ENCODE peak calls at places on chromosome 2, in nine cellular contexts. K is erythroblast; L is suprapubic skin; V is right lobe of liver; E is NCI-H82; Q is hepatic stellate cell; T is activated CD4-positive, alpha-beta T cell treated with anti-CD3 and anti-CD28 coated beads, Interleukin-2, amount 50 U/mL, for 24 hours; H is MCF 10A; O is WERI-Rb-1. M is an unnamed sample.
A peak's percentile ranks its signal among the peaks of the same experiment; 100 is the strongest.

GRCh38 chr2:68767031-68767961 is 32.7 kb downstream of the ARHGAP25 start:
- DNase-seq in K (peak; percentile 38), L (no peak), V (no peak), E (no peak), Q (no peak), T (peak; percentile 35), H (no peak), O (no peak), M (no peak)

GRCh38 chr2:144424559-144425240 is 95.2 kb downstream of the ZEB2 start:
- DNase-seq in K (no peak), L (no peak), V (no peak), E (no peak), Q (no peak), T (no peak), H (no peak), O (no peak), M (no peak)

GRCh38 chr2:109377976-109378375 is 235.8 kb downstream of the SEPTIN10 start:
- DNase-seq in K (no peak), L (peak; percentile 27), V (no peak), E (no peak), Q (no peak), T (no peak), H (no peak), O (no peak), M (no peak)

GRCh38 chr2:73823916-73824523 is 4.7 kb upstream of the STAMBP start:
- DNase-seq in K (peak; percentile 84), L (no peak), V (no peak), E (peak; percentile 88), Q (peak; percentile 56), T (peak; percentile 54), H (peak; percentile 81), O (peak; percentile 51), M (no peak)

GRCh38 chr2:119407430-119408220 is 24.0 kb upstream of the TMEM37 start:
- DNase-seq in K (peak; percentile 51), L (no peak), V (no peak), E (peak; percentile 84), Q (peak; percentile 61), T (peak; percentile 2), H (peak; percentile 64), O (peak; percentile 56), M (no peak)

GRCh38 chr2:181916726-181917377 is 25.3 kb downstream of the ITPRID2 start:
- DNase-seq in K (no peak), L (no peak), V (no peak), E (no peak), Q (no peak), T (no peak), H (no peak), O (no peak), M (no peak)

GRCh38 chr2:164110518-164110917 is 374.7 kb upstream of the FIGN start:
- DNase-seq in K (no peak), L (no peak), V (no peak), E (no peak), Q (no peak), T (no peak), H (no peak), O (no peak), M (no peak)

GRCh38 chr2:72841462-72842125 is 15.8 kb upstream of the EXOC6B start:
- DNase-seq in K (no peak), L (no peak), V (no peak), E (no peak), Q (no peak), T (no peak), H (no peak), O (no peak), M (no peak)

GRCh38 chr2:96144481-96145027 is 686 bp downstream of the DUSP2 start:
- DNase-seq in K (peak; percentile 44), L (peak; percentile 72), V (peak; percentile 49), E (no peak), Q (no peak), T (no peak), H (peak; percentile 5), O (peak; percentile 39), M (no peak)

GRCh38 chr2:50611261-50612020 is 420.5 kb downstream of the NRXN1 start:
- DNase-seq in K (no peak), L (no peak), V (no peak), E (peak; percentile 60), Q (no peak), T (no peak), H (no peak), O (no peak), M (peak; percentile 41)

GRCh38 chr2:73985318-73986084 is 791 bp downstream of the TET3 start:
- DNase-seq in K (peak; percentile 61), L (peak; percentile 72), V (peak; percentile 52), E (peak; percentile 56), Q (peak; percentile 36), T (peak; percentile 62), H (peak; percentile 42), O (no peak), M (no peak)

GRCh38 chr2:120245520-120245835 is 7.2 kb upstream of the RALB start:
- DNase-seq in K (no peak), L (no peak), V (no peak), E (peak; percentile 95), Q (no peak), T (no peak), H (no peak), O (peak; percentile 94), M (no peak)

GRCh38 chr2:133194068-133194655 is 374.1 kb downstream of the NCKAP5 start:
- DNase-seq in K (no peak), L (no peak), V (no peak), E (no peak), Q (no peak), T (no peak), H (no peak), O (no peak), M (no peak)

GRCh38 chr2:8310557-8311455 is 371.1 kb upstream of the ID2 start:
- DNase-seq in K (peak; percentile 47), L (no peak), V (no peak), E (no peak), Q (no peak), T (peak; percentile 22), H (no peak), O (no peak), M (no peak)

GRCh38 chr2:37020212-37020886 is 54.0 kb upstream of the STRN start:
- DNase-seq in K (no peak), L (peak; percentile 81), V (no peak), E (no peak), Q (peak; percentile 79), T (no peak), H (no peak), O (no peak), M (no peak)

GRCh38 chr2:128298286-128298685 is 20.4 kb downstream of the HS6ST1 start:
- DNase-seq in K (no peak), L (no peak), V (no peak), E (no peak), Q (no peak), T (no peak), H (no peak), O (no peak), M (no peak)

GRCh38 chr2:62038980-62039771 is 133.7 kb downstream of the COMMD1 start:
- DNase-seq in K (no peak), L (no peak), V (no peak), E (no peak), Q (no peak), T (peak; percentile 12), H (peak; percentile 66), O (no peak), M (no peak)

GRCh38 chr2:168396131-168396530 is 59.9 kb upstream of the CERS6 start:
- DNase-seq in K (no peak), L (no peak), V (no peak), E (no peak), Q (no peak), T (no peak), H (no peak), O (no peak), M (no peak)

GRCh38 chr2:54579682-54580349 is 123.7 kb downstream of the SPTBN1 start:
- DNase-seq in K (no peak), L (no peak), V (no peak), E (no peak), Q (no peak), T (no peak), H (no peak), O (no peak), M (no peak)

GRCh38 chr2:9675369-9676351 is 44.9 kb upstream of the YWHAQ start:
- DNase-seq in K (no peak), L (no peak), V (no peak), E (peak; percentile 73), Q (peak; percentile 82), T (no peak), H (peak; percentile 68), O (no peak), M (no peak)

GRCh38 chr2:59827677-59828076 is 725.8 kb downstream of the BCL11A start:
- DNase-seq in K (no peak), L (no peak), V (no peak), E (no peak), Q (no peak), T (no peak), H (no peak), O (no peak), M (no peak)

GRCh38 chr2:176650101-176650500 is 380.9 kb downstream of the MTX2 start:
- DNase-seq in K (no peak), L (no peak), V (no peak), E (peak; percentile 54), Q (no peak), T (no peak), H (no peak), O (no peak), M (no peak)

GRCh38 chr2:240509667-240510512 is 47.9 kb downstream of the ANKMY1 start:
- DNase-seq in K (no peak), L (no peak), V (no peak), E (no peak), Q (no peak), T (no peak), H (no peak), O (no peak), M (no peak)

GRCh38 chr2:29053680-29054400 is 20.5 kb downstream of the PCARE start:
- DNase-seq in K (no peak), L (no peak), V (no peak), E (peak; percentile 31), Q (no peak), T (no peak), H (peak; percentile 44), O (no peak), M (no peak)

GRCh38 chr2:105449083-105449482 is 50.2 kb upstream of the FHL2 start:
- DNase-seq in K (peak; percentile 8), L (no peak), V (no peak), E (peak; percentile 79), Q (no peak), T (no peak), H (no peak), O (no peak), M (no peak)

GRCh38 chr2:149122521-149122920 is 84.0 kb downstream of the LYPD6B start:
- DNase-seq in K (no peak), L (no peak), V (no peak), E (no peak), Q (no peak), T (no peak), H (no peak), O (no peak), M (no peak)

GRCh38 chr2:219435701-219436100 is 1.1 kb downstream of the SPEG start:
- DNase-seq in K (no peak), L (no peak), V (no peak), E (no peak), Q (no peak), T (no peak), H (no peak), O (no peak), M (no peak)

GRCh38 chr2:144115892-144116291 is 404.0 kb downstream of the ZEB2 start:
- DNase-seq in K (no peak), L (no peak), V (no peak), E (no peak), Q (no peak), T (no peak), H (no peak), O (no peak), M (no peak)

GRCh38 chr2:204533629-204534370 is 11.5 kb upstream of the PARD3B start:
- DNase-seq in K (no peak), L (no peak), V (no peak), E (no peak), Q (no peak), T (no peak), H (peak; percentile 45), O (no peak), M (no peak)

GRCh38 chr2:168289880-168290279 is 42.5 kb upstream of the STK39 start:
- DNase-seq in K (no peak), L (no peak), V (no peak), E (no peak), Q (no peak), T (no peak), H (no peak), O (no peak), M (no peak)

GRCh38 chr2:214810670-214811069 is 1.2 kb upstream of the BARD1 start:
- DNase-seq in K (peak; percentile 29), L (no peak), V (no peak), E (peak; percentile 56), Q (peak; percentile 27), T (no peak), H (no peak), O (no peak), M (no peak)

M was measured in cerebellar nuclear complex.